ENCODE peak calls at places on chromosome 7, in five cellular contexts. One of them, this sample, is unnamed.
A peak's percentile ranks its signal among the peaks of the same experiment; 100 is the strongest.

GRCh38 chr7:37833107-37833817 is 15.1 kb upstream of the NME8 start:
- DNase-seq in PC-3: peak; percentile 56
- DNase-seq in right lobe of liver: peak; percentile 46
- DNase-seq in prostate gland: peak; percentile 20
- DNase-seq in IMR-90: peak; percentile 35
- DNase-seq in this sample: peak; percentile 70

GRCh38 chr7:157863906-157864810 is 527.4 kb downstream of the DNAJB6 start:
- DNase-seq in prostate gland: no peak
- DNase-seq in right lobe of liver: no peak
- DNase-seq in IMR-90: no peak
- DNase-seq in PC-3: no peak
- DNase-seq in this sample: no peak

GRCh38 chr7:34091330-34091917 is 186.1 kb downstream of the BMPER start:
- DNase-seq in PC-3: peak; percentile 63
- DNase-seq in IMR-90: peak; percentile 69
- DNase-seq in right lobe of liver: no peak
- DNase-seq in prostate gland: no peak
- DNase-seq in this sample: peak; percentile 74

GRCh38 chr7:131244259-131244852 is 83.3 kb upstream of the MKLN1 start:
- DNase-seq in IMR-90: peak; percentile 97
- DNase-seq in prostate gland: no peak
- DNase-seq in right lobe of liver: no peak
- DNase-seq in PC-3: peak; percentile 84
- DNase-seq in this sample: peak; percentile 86

GRCh38 chr7:45670227-45670626 is 96.1 kb downstream of the ADCY1 start:
- DNase-seq in right lobe of liver: peak; percentile 47
- DNase-seq in prostate gland: peak; percentile 2
- DNase-seq in IMR-90: no peak
- DNase-seq in PC-3: no peak
- DNase-seq in this sample: no peak

GRCh38 chr7:47215640-47216039 is 366.3 kb downstream of the TNS3 start:
- DNase-seq in right lobe of liver: no peak
- DNase-seq in PC-3: no peak
- DNase-seq in IMR-90: no peak
- DNase-seq in prostate gland: no peak
- DNase-seq in this sample: no peak

GRCh38 chr7:7816084-7816483 is 97.7 kb upstream of the RPA3 start:
- DNase-seq in prostate gland: no peak
- DNase-seq in IMR-90: no peak
- DNase-seq in PC-3: no peak
- DNase-seq in right lobe of liver: no peak
- DNase-seq in this sample: no peak

GRCh38 chr7:64892116-64892515 is 11.0 kb upstream of the ZNF273 start:
- DNase-seq in right lobe of liver: no peak
- DNase-seq in IMR-90: no peak
- DNase-seq in PC-3: no peak
- DNase-seq in prostate gland: no peak
- DNase-seq in this sample: no peak

GRCh38 chr7:129376778-129377700 is 57.2 kb upstream of the STRIP2 start:
- DNase-seq in IMR-90: peak; percentile 65
- DNase-seq in PC-3: peak; percentile 28
- DNase-seq in right lobe of liver: no peak
- DNase-seq in prostate gland: no peak
- DNase-seq in this sample: no peak

GRCh38 chr7:101947899-101948298 is 130.5 kb downstream of the CUX1 start:
- DNase-seq in IMR-90: no peak
- DNase-seq in PC-3: no peak
- DNase-seq in right lobe of liver: peak; percentile 83
- DNase-seq in prostate gland: no peak
- DNase-seq in this sample: no peak

GRCh38 chr7:63040336-63040735 is 958.3 kb upstream of the ZNF722 start:
- DNase-seq in right lobe of liver: no peak
- DNase-seq in prostate gland: no peak
- DNase-seq in PC-3: no peak
- DNase-seq in IMR-90: no peak
- DNase-seq in this sample: no peak

GRCh38 chr7:78095549-78095948 is 297.0 kb downstream of the PHTF2 start:
- DNase-seq in prostate gland: no peak
- DNase-seq in IMR-90: peak; percentile 83
- DNase-seq in right lobe of liver: no peak
- DNase-seq in PC-3: no peak
- DNase-seq in this sample: peak; percentile 43

GRCh38 chr7:38274493-38274892 is 1.1 kb upstream of the TARP start:
- DNase-seq in prostate gland: no peak
- DNase-seq in PC-3: no peak
- DNase-seq in IMR-90: peak; percentile 7
- DNase-seq in right lobe of liver: no peak
- DNase-seq in this sample: peak; percentile 5

GRCh38 chr7:100604976-100605911 is 3.1 kb downstream of the PCOLCE start:
- DNase-seq in prostate gland: no peak
- DNase-seq in IMR-90: no peak
- DNase-seq in PC-3: peak; percentile 35
- DNase-seq in right lobe of liver: peak; percentile 84
- DNase-seq in this sample: no peak

GRCh38 chr7:124267154-124267553 is 234.3 kb upstream of the TMEM229A start:
- DNase-seq in prostate gland: no peak
- DNase-seq in right lobe of liver: no peak
- DNase-seq in IMR-90: no peak
- DNase-seq in PC-3: no peak
- DNase-seq in this sample: no peak

GRCh38 chr7:4067874-4068273 is 614.2 kb upstream of the FOXK1 start:
- DNase-seq in right lobe of liver: no peak
- DNase-seq in prostate gland: no peak
- DNase-seq in PC-3: no peak
- DNase-seq in IMR-90: no peak
- DNase-seq in this sample: no peak

GRCh38 chr7:150373049-150373801 is 4.6 kb downstream of the REPIN1 start:
- DNase-seq in right lobe of liver: no peak
- DNase-seq in IMR-90: no peak
- DNase-seq in prostate gland: peak; percentile 81
- DNase-seq in PC-3: no peak
- DNase-seq in this sample: no peak

GRCh38 chr7:46279290-46279689 is 358.2 kb upstream of the IGFBP3 start:
- DNase-seq in right lobe of liver: no peak
- DNase-seq in prostate gland: no peak
- DNase-seq in PC-3: no peak
- DNase-seq in IMR-90: no peak
- DNase-seq in this sample: no peak

GRCh38 chr7:25121599-25121998 is 3.5 kb downstream of the CYCS start:
- DNase-seq in prostate gland: no peak
- DNase-seq in PC-3: no peak
- DNase-seq in IMR-90: no peak
- DNase-seq in right lobe of liver: no peak
- DNase-seq in this sample: no peak

GRCh38 chr7:25124485-25125136 is 449 bp downstream of the CYCS start:
- DNase-seq in PC-3: no peak
- DNase-seq in right lobe of liver: peak; percentile 50
- DNase-seq in prostate gland: no peak
- DNase-seq in IMR-90: no peak
- DNase-seq in this sample: no peak

GRCh38 chr7:25122373-25122772 is 2.7 kb downstream of the CYCS start:
- DNase-seq in prostate gland: no peak
- DNase-seq in right lobe of liver: no peak
- DNase-seq in IMR-90: peak; percentile 75
- DNase-seq in PC-3: no peak
- DNase-seq in this sample: peak; percentile 74

DNA sequence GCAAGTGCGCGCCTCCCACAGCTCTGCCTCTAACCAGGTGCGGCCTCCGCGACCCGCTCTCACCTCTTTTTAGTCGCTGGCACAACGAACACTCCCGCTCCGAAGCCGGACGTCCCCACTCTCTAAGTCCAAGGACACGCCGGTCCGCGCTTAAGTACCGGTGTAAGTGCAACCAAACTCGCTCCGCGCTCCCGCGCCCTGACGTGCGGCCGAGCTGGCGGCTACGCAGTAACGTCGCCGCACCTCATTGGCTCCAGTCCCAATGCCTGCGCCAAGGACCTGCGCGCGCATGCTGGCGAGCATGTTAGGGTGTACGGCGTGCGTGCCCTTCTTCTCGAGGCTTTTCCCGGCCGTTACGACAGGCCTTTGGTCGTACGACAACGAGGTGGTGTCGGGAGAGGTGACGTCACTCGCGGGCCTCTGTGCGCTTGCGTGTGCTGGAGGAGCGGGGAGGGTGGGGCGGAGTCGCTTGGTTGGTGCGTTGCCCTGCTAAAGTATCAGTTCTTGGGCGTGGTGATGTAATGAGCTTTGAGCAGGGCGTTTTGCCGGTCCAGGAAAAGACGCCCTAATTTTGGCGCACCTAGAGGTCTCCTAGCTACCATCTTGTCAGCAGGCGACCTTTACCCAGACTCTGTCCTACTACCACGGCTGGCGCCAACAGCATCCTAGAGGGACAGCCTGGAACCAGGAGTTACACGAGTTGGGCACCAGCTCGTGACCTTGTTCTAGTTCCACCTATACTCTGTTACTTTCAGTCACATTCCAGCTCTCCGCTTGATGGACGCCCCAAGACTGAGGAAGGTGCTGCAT is at the start of gene CYCS:
- DNase-seq in right lobe of liver: peak; percentile 100
- DNase-seq in PC-3: peak; percentile 100
- DNase-seq in prostate gland: peak; percentile 99
- DNase-seq in IMR-90: peak; percentile 100
- DNase-seq in this sample: peak; percentile 100
- H3K4me1 ChIP-seq in right lobe of liver: no peaks in the 10 kb centered on the region
- H3K4me1 ChIP-seq in PC-3: peaks cover 10% of the 10 kb centered on the region
- H3K4me1 ChIP-seq in prostate gland: no peaks in the 10 kb centered on the region
- H3K4me1 ChIP-seq in IMR-90: no peaks in the 10 kb centered on the region
- H3K4me1 ChIP-seq in this sample: peaks cover 32% of the 10 kb centered on the region

GRCh38 chr7:992445-992741 is 9.4 kb downstream of the CYP2W1 start:
- DNase-seq in prostate gland: no peak
- DNase-seq in PC-3: no peak
- DNase-seq in IMR-90: no peak
- DNase-seq in right lobe of liver: no peak
- DNase-seq in this sample: no peak

GRCh38 chr7:996089-996872 is 13.3 kb downstream of the CYP2W1 start:
- DNase-seq in right lobe of liver: no peak
- DNase-seq in IMR-90: no peak
- DNase-seq in PC-3: no peak
- DNase-seq in prostate gland: no peak
- DNase-seq in this sample: no peak

GRCh38 chr7:992742-993607 is 10.0 kb downstream of the CYP2W1 start:
- DNase-seq in prostate gland: peak; percentile 94
- DNase-seq in IMR-90: peak; percentile 95
- DNase-seq in right lobe of liver: peak; percentile 98
- DNase-seq in PC-3: peak; percentile 93
- DNase-seq in this sample: peak; percentile 99

GRCh38 chr7:995571-995970 is 12.6 kb downstream of the CYP2W1 start:
- DNase-seq in PC-3: no peak
- DNase-seq in right lobe of liver: no peak
- DNase-seq in IMR-90: no peak
- DNase-seq in prostate gland: no peak
- DNase-seq in this sample: no peak

DNA sequence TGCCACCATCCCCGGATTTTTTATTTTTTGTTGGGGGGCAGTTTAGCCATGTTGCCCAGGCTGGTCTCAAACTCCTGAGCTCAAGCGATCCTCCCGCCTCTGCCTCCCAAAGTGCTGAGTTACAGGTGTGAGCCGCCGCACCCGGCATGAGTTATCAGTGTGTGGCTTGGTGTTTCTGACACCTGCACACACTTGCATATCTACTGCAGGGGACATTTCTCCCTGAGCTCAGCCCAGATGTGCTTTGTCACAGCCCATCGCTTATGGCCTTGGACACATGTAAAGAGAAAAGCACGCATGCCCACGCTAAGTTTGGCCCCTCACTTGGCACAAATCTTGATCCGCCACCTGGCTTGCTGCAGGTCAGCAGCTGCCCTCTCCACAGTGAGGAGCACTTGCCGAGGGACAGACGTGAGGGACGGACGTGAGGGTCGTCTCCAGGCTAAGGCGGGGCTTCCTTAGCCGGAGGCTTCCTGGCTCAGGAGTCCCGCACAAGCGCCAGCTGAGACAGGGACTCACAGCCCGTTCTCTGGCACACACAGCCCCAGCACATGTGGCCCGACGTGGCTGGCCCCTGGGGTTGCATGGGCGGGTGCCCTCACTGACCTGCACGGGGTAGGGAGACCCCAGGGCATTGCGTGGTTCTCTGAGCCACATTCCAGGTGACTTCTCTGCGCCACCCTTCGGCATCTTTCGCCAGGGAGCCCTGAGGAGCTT is 11.8 kb downstream of the CYP2W1 start:
- DNase-seq in right lobe of liver: no peak
- DNase-seq in IMR-90: no peak
- DNase-seq in PC-3: no peak
- DNase-seq in prostate gland: no peak
- DNase-seq in this sample: no peak
- H3K4me1 ChIP-seq in right lobe of liver: no peaks in the 10 kb centered on the region
- H3K4me1 ChIP-seq in IMR-90: no peaks in the 10 kb centered on the region
- H3K4me1 ChIP-seq in PC-3: no peaks in the 10 kb centered on the region
- H3K4me1 ChIP-seq in prostate gland: no peaks in the 10 kb centered on the region
- H3K4me1 ChIP-seq in this sample: no peaks in the 10 kb centered on the region

DNA sequence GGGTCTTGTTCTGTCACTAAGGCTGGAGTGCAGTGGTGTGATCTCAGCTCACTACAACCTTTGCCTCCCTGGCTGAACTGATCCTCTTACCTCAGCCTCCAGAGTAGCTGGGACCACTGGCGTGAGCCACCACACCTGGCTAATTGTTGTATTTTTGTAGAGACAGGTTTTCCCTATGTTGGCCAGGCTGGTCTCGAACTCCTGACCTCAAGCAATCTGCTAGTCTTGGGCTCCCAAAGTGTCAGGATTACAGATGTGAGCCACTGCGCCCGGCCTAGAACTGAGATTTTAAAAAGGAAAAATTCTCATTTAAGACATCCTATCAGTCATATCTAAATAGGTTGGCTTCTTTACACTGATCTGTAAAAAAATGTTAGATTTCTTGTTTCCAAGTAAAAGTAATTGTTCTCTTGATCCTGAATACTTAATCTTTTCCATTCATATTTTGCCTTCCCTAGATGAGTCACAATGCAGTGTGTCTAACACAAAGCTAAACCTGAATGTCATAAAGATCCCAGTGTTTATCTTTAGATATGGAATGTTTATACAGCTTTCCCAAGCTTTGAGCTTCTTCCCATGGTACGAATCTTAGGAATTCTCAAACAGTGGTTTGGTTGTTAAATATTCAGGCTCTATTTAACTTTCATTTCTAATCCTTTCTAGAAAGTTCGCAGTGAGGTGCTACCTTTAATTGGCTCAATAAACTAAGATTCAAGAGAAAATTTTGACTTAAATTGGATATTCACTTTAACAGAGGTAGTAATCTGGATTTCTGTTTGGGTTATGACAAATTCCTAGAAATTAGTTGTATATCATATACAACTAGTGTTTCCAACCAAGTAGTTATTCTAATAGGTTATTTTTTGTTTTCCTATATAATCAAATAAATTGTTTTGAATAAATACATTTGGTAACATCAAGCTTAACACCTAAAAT is 12.1 kb upstream of the LAMB1 start:
- DNase-seq in prostate gland: no peak
- DNase-seq in PC-3: peak; percentile 82
- DNase-seq in right lobe of liver: no peak
- DNase-seq in IMR-90: peak; percentile 90
- DNase-seq in this sample: peak; percentile 56
- H3K4me1 ChIP-seq in prostate gland: no peaks in the 10 kb centered on the region
- H3K4me1 ChIP-seq in PC-3: peaks cover 70% of the 10 kb centered on the region
- H3K4me1 ChIP-seq in right lobe of liver: no peaks in the 10 kb centered on the region
- H3K4me1 ChIP-seq in IMR-90: peaks cover 13% of the 10 kb centered on the region
- H3K4me1 ChIP-seq in this sample: peaks cover 18% of the 10 kb centered on the region

GRCh38 chr7:91126762-91127161 is 137.5 kb upstream of the FZD1 start:
- DNase-seq in right lobe of liver: no peak
- DNase-seq in PC-3: no peak
- DNase-seq in prostate gland: no peak
- DNase-seq in IMR-90: no peak
- DNase-seq in this sample: no peak

GRCh38 chr7:91127974-91128373 is 136.3 kb upstream of the FZD1 start:
- DNase-seq in prostate gland: no peak
- DNase-seq in right lobe of liver: no peak
- DNase-seq in PC-3: no peak
- DNase-seq in IMR-90: peak; percentile 86
- DNase-seq in this sample: peak; percentile 44

GRCh38 chr7:91128574-91129348 is 135.5 kb upstream of the FZD1 start:
- DNase-seq in IMR-90: peak; percentile 38
- DNase-seq in PC-3: no peak
- DNase-seq in prostate gland: no peak
- DNase-seq in right lobe of liver: no peak
- DNase-seq in this sample: peak; percentile 58
- H3K4me1 ChIP-seq in IMR-90: peaks cover 6% of the 10 kb centered on the region
- H3K4me1 ChIP-seq in PC-3: no peaks in the 10 kb centered on the region
- H3K4me1 ChIP-seq in prostate gland: no peaks in the 10 kb centered on the region
- H3K4me1 ChIP-seq in right lobe of liver: no peaks in the 10 kb centered on the region
- H3K4me1 ChIP-seq in this sample: peaks cover 12% of the 10 kb centered on the region

This sample was measured in adipocyte.